ENCODE peak calls at places on chromosomes 3 and 15, in ten cellular contexts. One of them, this sample, is unnamed.

GRCh38 chr3:193791041-193792032 is 198.3 kb downstream of the OPA1 start:
- DNase-seq in cardiac muscle cell: peak; percentile 22
- DNase-seq in LHCN-M2: no peak
- DNase-seq in Right ventricle myocardium superior: no peak
- DNase-seq in stimulated activated CD4-positive, alpha-beta T cell treated with anti-CD3 and anti-CD28 coated beads, Interleukin-2, amount 100 ng/mL, for 24 hours: no peak
- DNase-seq in brain microvascular endothelial cell: no peak
- DNase-seq in GM12865: no peak
- DNase-seq in foreskin fibroblast: no peak
- DNase-seq in AML-193: no peak
- DNase-seq in midbrain: no peak
- DNase-seq in this sample: no peak

GRCh38 chr15:77784361-77785292 is 151.9 kb upstream of the LINGO1 start:
- DNase-seq in cardiac muscle cell: no peak
- DNase-seq in LHCN-M2: peak; percentile 16
- DNase-seq in Right ventricle myocardium superior: no peak
- DNase-seq in stimulated activated CD4-positive, alpha-beta T cell treated with anti-CD3 and anti-CD28 coated beads, Interleukin-2, amount 100 ng/mL, for 24 hours: no peak
- DNase-seq in brain microvascular endothelial cell: peak; percentile 4
- DNase-seq in GM12865: peak; percentile 18
- DNase-seq in foreskin fibroblast: peak; percentile 33
- DNase-seq in AML-193: no peak
- DNase-seq in midbrain: no peak
- DNase-seq in this sample: no peak

GRCh38 chr15:67225336-67225735 is 29.1 kb downstream of the AAGAB start:
- DNase-seq in cardiac muscle cell: no peak
- DNase-seq in LHCN-M2: peak; percentile 61
- DNase-seq in Right ventricle myocardium superior: no peak
- DNase-seq in stimulated activated CD4-positive, alpha-beta T cell treated with anti-CD3 and anti-CD28 coated beads, Interleukin-2, amount 100 ng/mL, for 24 hours: no peak
- DNase-seq in brain microvascular endothelial cell: peak; percentile 41
- DNase-seq in GM12865: no peak
- DNase-seq in foreskin fibroblast: peak; percentile 81
- DNase-seq in AML-193: no peak
- DNase-seq in midbrain: no peak
- DNase-seq in this sample: no peak

GRCh38 chr3:111336511-111336910 is 205.5 kb upstream of the CD96 start:
- DNase-seq in cardiac muscle cell: no peak
- DNase-seq in LHCN-M2: peak; percentile 47
- DNase-seq in Right ventricle myocardium superior: no peak
- DNase-seq in stimulated activated CD4-positive, alpha-beta T cell treated with anti-CD3 and anti-CD28 coated beads, Interleukin-2, amount 100 ng/mL, for 24 hours: no peak
- DNase-seq in brain microvascular endothelial cell: peak; percentile 24
- DNase-seq in GM12865: no peak
- DNase-seq in foreskin fibroblast: peak; percentile 48
- DNase-seq in AML-193: no peak
- DNase-seq in midbrain: no peak
- DNase-seq in this sample: no peak

GRCh38 chr15:92623435-92623834 is 32.1 kb downstream of the FAM174B start:
- DNase-seq in cardiac muscle cell: no peak
- DNase-seq in LHCN-M2: peak; percentile 85
- DNase-seq in Right ventricle myocardium superior: peak; percentile 51
- DNase-seq in stimulated activated CD4-positive, alpha-beta T cell treated with anti-CD3 and anti-CD28 coated beads, Interleukin-2, amount 100 ng/mL, for 24 hours: no peak
- DNase-seq in brain microvascular endothelial cell: no peak
- DNase-seq in GM12865: no peak
- DNase-seq in foreskin fibroblast: no peak
- DNase-seq in AML-193: no peak
- DNase-seq in midbrain: no peak
- DNase-seq in this sample: no peak

GRCh38 chr15:60369696-60370095 is 28.1 kb downstream of the ANXA2 start:
- DNase-seq in cardiac muscle cell: no peak
- DNase-seq in LHCN-M2: no peak
- DNase-seq in Right ventricle myocardium superior: no peak
- DNase-seq in stimulated activated CD4-positive, alpha-beta T cell treated with anti-CD3 and anti-CD28 coated beads, Interleukin-2, amount 100 ng/mL, for 24 hours: no peak
- DNase-seq in brain microvascular endothelial cell: no peak
- DNase-seq in GM12865: no peak
- DNase-seq in foreskin fibroblast: no peak
- DNase-seq in AML-193: no peak
- DNase-seq in midbrain: no peak
- DNase-seq in this sample: no peak

GRCh38 chr3:53844262-53845102 is 1.7 kb downstream of the CHDH start:
- DNase-seq in cardiac muscle cell: no peak
- DNase-seq in LHCN-M2: no peak
- DNase-seq in Right ventricle myocardium superior: no peak
- DNase-seq in stimulated activated CD4-positive, alpha-beta T cell treated with anti-CD3 and anti-CD28 coated beads, Interleukin-2, amount 100 ng/mL, for 24 hours: no peak
- DNase-seq in brain microvascular endothelial cell: no peak
- DNase-seq in GM12865: peak; percentile 17
- DNase-seq in foreskin fibroblast: no peak
- DNase-seq in AML-193: no peak
- DNase-seq in midbrain: peak; percentile 10
- DNase-seq in this sample: no peak

GRCh38 chr3:156792945-156793344 is 33.2 kb upstream of the LEKR1 start:
- DNase-seq in cardiac muscle cell: no peak
- DNase-seq in LHCN-M2: peak; percentile 50
- DNase-seq in Right ventricle myocardium superior: no peak
- DNase-seq in stimulated activated CD4-positive, alpha-beta T cell treated with anti-CD3 and anti-CD28 coated beads, Interleukin-2, amount 100 ng/mL, for 24 hours: no peak
- DNase-seq in brain microvascular endothelial cell: no peak
- DNase-seq in GM12865: peak; percentile 35
- DNase-seq in foreskin fibroblast: no peak
- DNase-seq in AML-193: peak; percentile 11
- DNase-seq in midbrain: no peak
- DNase-seq in this sample: no peak

GRCh38 chr15:47439146-47439869 is 278.0 kb upstream of the SEMA6D start:
- DNase-seq in cardiac muscle cell: peak; percentile 5
- DNase-seq in LHCN-M2: no peak
- DNase-seq in Right ventricle myocardium superior: no peak
- DNase-seq in stimulated activated CD4-positive, alpha-beta T cell treated with anti-CD3 and anti-CD28 coated beads, Interleukin-2, amount 100 ng/mL, for 24 hours: no peak
- DNase-seq in brain microvascular endothelial cell: peak; percentile 37
- DNase-seq in GM12865: no peak
- DNase-seq in foreskin fibroblast: peak; percentile 61
- DNase-seq in AML-193: no peak
- DNase-seq in midbrain: no peak
- DNase-seq in this sample: no peak

GRCh38 chr15:69104050-69104750 is 56.2 kb upstream of the GLCE start:
- DNase-seq in cardiac muscle cell: no peak
- DNase-seq in LHCN-M2: no peak
- DNase-seq in Right ventricle myocardium superior: no peak
- DNase-seq in stimulated activated CD4-positive, alpha-beta T cell treated with anti-CD3 and anti-CD28 coated beads, Interleukin-2, amount 100 ng/mL, for 24 hours: no peak
- DNase-seq in brain microvascular endothelial cell: no peak
- DNase-seq in GM12865: peak; percentile 38
- DNase-seq in foreskin fibroblast: no peak
- DNase-seq in AML-193: no peak
- DNase-seq in midbrain: no peak
- DNase-seq in this sample: no peak

GRCh38 chr3:22263042-22263441 is 512.0 kb upstream of the ZNF385D start:
- DNase-seq in cardiac muscle cell: no peak
- DNase-seq in LHCN-M2: peak; percentile 7
- DNase-seq in Right ventricle myocardium superior: no peak
- DNase-seq in stimulated activated CD4-positive, alpha-beta T cell treated with anti-CD3 and anti-CD28 coated beads, Interleukin-2, amount 100 ng/mL, for 24 hours: no peak
- DNase-seq in brain microvascular endothelial cell: peak; percentile 75
- DNase-seq in GM12865: no peak
- DNase-seq in foreskin fibroblast: peak; percentile 85
- DNase-seq in AML-193: no peak
- DNase-seq in midbrain: no peak
- DNase-seq in this sample: no peak

GRCh38 chr3:79767953-79768282 is at the start of gene ROBO1:
- DNase-seq in cardiac muscle cell: peak; percentile 58
- DNase-seq in LHCN-M2: peak; percentile 17
- DNase-seq in Right ventricle myocardium superior: no peak
- DNase-seq in stimulated activated CD4-positive, alpha-beta T cell treated with anti-CD3 and anti-CD28 coated beads, Interleukin-2, amount 100 ng/mL, for 24 hours: no peak
- DNase-seq in brain microvascular endothelial cell: peak; percentile 66
- DNase-seq in GM12865: no peak
- DNase-seq in foreskin fibroblast: no peak
- DNase-seq in AML-193: no peak
- DNase-seq in midbrain: no peak
- DNase-seq in this sample: no peak

GRCh38 chr3:14989943-14990753 is 42.8 kb downstream of the NR2C2 start:
- DNase-seq in cardiac muscle cell: peak; percentile 57
- DNase-seq in LHCN-M2: peak; percentile 92
- DNase-seq in Right ventricle myocardium superior: no peak
- DNase-seq in stimulated activated CD4-positive, alpha-beta T cell treated with anti-CD3 and anti-CD28 coated beads, Interleukin-2, amount 100 ng/mL, for 24 hours: no peak
- DNase-seq in brain microvascular endothelial cell: peak; percentile 66
- DNase-seq in GM12865: no peak
- DNase-seq in foreskin fibroblast: peak; percentile 39
- DNase-seq in AML-193: no peak
- DNase-seq in midbrain: no peak
- DNase-seq in this sample: peak; percentile 30

GRCh38 chr15:62619526-62619925 is 423.0 kb upstream of the TPM1 start:
- DNase-seq in cardiac muscle cell: no peak
- DNase-seq in LHCN-M2: no peak
- DNase-seq in Right ventricle myocardium superior: no peak
- DNase-seq in stimulated activated CD4-positive, alpha-beta T cell treated with anti-CD3 and anti-CD28 coated beads, Interleukin-2, amount 100 ng/mL, for 24 hours: no peak
- DNase-seq in brain microvascular endothelial cell: no peak
- DNase-seq in GM12865: no peak
- DNase-seq in foreskin fibroblast: no peak
- DNase-seq in AML-193: no peak
- DNase-seq in midbrain: no peak
- DNase-seq in this sample: no peak

GRCh38 chr15:25737218-25737643 is 125.9 kb downstream of the ATP10A start:
- DNase-seq in cardiac muscle cell: peak; percentile 21
- DNase-seq in LHCN-M2: no peak
- DNase-seq in Right ventricle myocardium superior: peak; percentile 65
- DNase-seq in stimulated activated CD4-positive, alpha-beta T cell treated with anti-CD3 and anti-CD28 coated beads, Interleukin-2, amount 100 ng/mL, for 24 hours: no peak
- DNase-seq in brain microvascular endothelial cell: no peak
- DNase-seq in GM12865: no peak
- DNase-seq in foreskin fibroblast: peak; percentile 31
- DNase-seq in AML-193: no peak
- DNase-seq in midbrain: no peak
- DNase-seq in this sample: peak; percentile 54

GRCh38 chr3:24305795-24306467 is 188.7 kb downstream of the THRB start:
- DNase-seq in cardiac muscle cell: peak; percentile 41
- DNase-seq in LHCN-M2: no peak
- DNase-seq in Right ventricle myocardium superior: no peak
- DNase-seq in stimulated activated CD4-positive, alpha-beta T cell treated with anti-CD3 and anti-CD28 coated beads, Interleukin-2, amount 100 ng/mL, for 24 hours: no peak
- DNase-seq in brain microvascular endothelial cell: no peak
- DNase-seq in GM12865: no peak
- DNase-seq in foreskin fibroblast: peak; percentile 31
- DNase-seq in AML-193: no peak
- DNase-seq in midbrain: no peak
- DNase-seq in this sample: no peak

GRCh38 chr3:117842086-117842485 is 1132.5 kb downstream of the TUSC7 start:
- DNase-seq in cardiac muscle cell: no peak
- DNase-seq in LHCN-M2: no peak
- DNase-seq in Right ventricle myocardium superior: no peak
- DNase-seq in stimulated activated CD4-positive, alpha-beta T cell treated with anti-CD3 and anti-CD28 coated beads, Interleukin-2, amount 100 ng/mL, for 24 hours: no peak
- DNase-seq in brain microvascular endothelial cell: no peak
- DNase-seq in GM12865: no peak
- DNase-seq in foreskin fibroblast: no peak
- DNase-seq in AML-193: no peak
- DNase-seq in midbrain: no peak
- DNase-seq in this sample: no peak

GRCh38 chr3:175585898-175586297 is 726.8 kb downstream of the NAALADL2 start:
- DNase-seq in cardiac muscle cell: no peak
- DNase-seq in LHCN-M2: peak; percentile 78
- DNase-seq in Right ventricle myocardium superior: no peak
- DNase-seq in stimulated activated CD4-positive, alpha-beta T cell treated with anti-CD3 and anti-CD28 coated beads, Interleukin-2, amount 100 ng/mL, for 24 hours: no peak
- DNase-seq in brain microvascular endothelial cell: peak; percentile 64
- DNase-seq in GM12865: no peak
- DNase-seq in foreskin fibroblast: peak; percentile 60
- DNase-seq in AML-193: no peak
- DNase-seq in midbrain: no peak
- DNase-seq in this sample: no peak

This sample was measured in left cardiac atrium.